ENCODE peak calls at places on chromosomes 2 and 18, in nine cellular contexts. U, Z, X, D, I, O, T, W and A are unnamed samples.

GRCh38 chr2:9057939-9058761 is 54.7 kb upstream of the MBOAT2 start:
- DNase-seq in U (no peak), X (peak; percentile 89), D (no peak), T (peak; percentile 50), O (no peak), I (peak; percentile 45), Z (peak; percentile 91), W (no peak), A (no peak)

GRCh38 chr2:238102865-238103264 is 2.7 kb downstream of the ESPNL start:
- DNase-seq in U (no peak), X (no peak), D (no peak), I (no peak), T (no peak), W (no peak), O (no peak), Z (no peak), A (peak; percentile 83)

GRCh38 chr2:55519908-55520885 is 679 bp downstream of the CFAP36 start:
- DNase-seq in D (peak; percentile 30), U (no peak), O (peak; percentile 57), I (no peak), X (peak; percentile 25), Z (peak; percentile 51), T (peak; percentile 69), W (no peak), A (peak; percentile 14)

GRCh38 chr2:109128466-109129355 is at the start of gene SH3RF3:
- DNase-seq in Z (peak; percentile 69), T (peak; percentile 77), X (peak; percentile 53), O (peak; percentile 68), D (peak; percentile 50), U (peak; percentile 56), W (no peak), I (peak; percentile 55), A (peak; percentile 93)

GRCh38 chr2:111246620-111247061 is 125.9 kb downstream of the BCL2L11 start:
- DNase-seq in X (peak; percentile 21), Z (no peak), T (peak; percentile 65), W (no peak), D (no peak), I (no peak), U (no peak), O (no peak), A (no peak)

GRCh38 chr2:73283545-73284295 is 558 bp downstream of the FBXO41 start:
- DNase-seq in O (peak; percentile 27), T (no peak), W (no peak), Z (no peak), I (no peak), D (no peak), X (no peak), U (no peak), A (peak; percentile 80)

GRCh38 chr2:201261471-201261870 is 1.1 kb downstream of the CASP8 start:
- DNase-seq in W (no peak), U (no peak), X (no peak), I (no peak), Z (no peak), T (no peak), O (no peak), D (no peak), A (peak; percentile 56)

GRCh38 chr2:37005118-37005868 is 39.0 kb upstream of the STRN start:
- DNase-seq in D (peak; percentile 54), O (peak; percentile 1), I (no peak), W (peak; percentile 64), X (peak; percentile 23), Z (no peak), T (no peak), U (peak; percentile 49), A (no peak)

GRCh38 chr2:169081551-169081950 is 12.2 kb downstream of the DHRS9 start:
- DNase-seq in O (no peak), D (no peak), Z (peak; percentile 51), X (no peak), U (no peak), I (no peak), W (no peak), T (no peak), A (no peak)

GRCh38 chr2:147424766-147425165 is 420.1 kb upstream of the ACVR2A start:
- DNase-seq in X (no peak), T (peak; percentile 5), W (no peak), Z (peak; percentile 21), O (no peak), D (peak; percentile 74), U (no peak), I (no peak), A (no peak)

GRCh38 chr18:35927431-35927830 is 45.0 kb upstream of the RMP24 start:
- DNase-seq in Z (no peak), X (no peak), O (no peak), W (no peak), I (no peak), U (no peak), T (no peak), D (peak; percentile 38), A (no peak)

GRCh38 chr18:41744664-41745063 is 210.4 kb upstream of the PIK3C3 start:
- DNase-seq in I (no peak), O (peak; percentile 60), Z (no peak), W (no peak), X (no peak), T (no peak), D (no peak), U (no peak), A (no peak)

GRCh38 chr2:114550895-114551793 is 108.7 kb downstream of the DPP10 start:
- DNase-seq in O (peak; percentile 77), T (peak; percentile 72), Z (peak; percentile 22), W (no peak), D (peak; percentile 75), U (peak; percentile 69), I (peak; percentile 28), X (peak; percentile 50), A (peak; percentile 87)

GRCh38 chr2:174117951-174118930 is 130.1 kb downstream of the OLA1 start:
- DNase-seq in O (no peak), U (peak; percentile 34), X (peak; percentile 89), T (peak; percentile 90), I (peak; percentile 41), Z (peak; percentile 86), W (no peak), D (peak; percentile 91), A (peak; percentile 83)

GRCh38 chr18:24402209-24402785 is 4.7 kb upstream of the OSBPL1A start:
- DNase-seq in U (peak; percentile 42), Z (no peak), T (no peak), W (no peak), O (no peak), I (no peak), D (no peak), X (no peak), A (no peak)

GRCh38 chr18:79819064-79819725 is 21.5 kb downstream of the KCNG2 start:
- DNase-seq in D (no peak), O (no peak), T (no peak), W (no peak), U (no peak), X (no peak), Z (no peak), I (no peak), A (no peak)

GRCh38 chr2:148674063-148675020 is 29.8 kb downstream of the EPC2 start:
- DNase-seq in W (no peak), T (peak; percentile 12), O (peak; percentile 62), I (peak; percentile 11), X (peak; percentile 77), D (peak; percentile 58), Z (peak; percentile 37), U (peak; percentile 54), A (no peak)

GRCh38 chr2:176944998-176945397 is 267.6 kb upstream of the HNRNPA3 start:
- DNase-seq in D (no peak), W (no peak), O (no peak), X (no peak), I (no peak), T (no peak), Z (no peak), U (no peak), A (no peak)

GRCh38 chr2:54673501-54673998 is 49.9 kb upstream of the EML6 start:
- DNase-seq in Z (no peak), O (no peak), X (no peak), D (no peak), U (no peak), I (peak; percentile 60), W (no peak), T (peak; percentile 69), A (peak; percentile 88)

GRCh38 chr2:219495531-219496122 is 3.1 kb upstream of the GMPPA start:
- DNase-seq in X (peak; percentile 74), W (peak; percentile 21), O (peak; percentile 86), I (peak; percentile 44), Z (peak; percentile 77), T (peak; percentile 79), D (peak; percentile 59), U (peak; percentile 83), A (peak; percentile 99)

GRCh38 chr2:231613054-231613654 is 20.5 kb downstream of the TEX44 start:
- DNase-seq in T (peak; percentile 47), Z (no peak), D (no peak), O (no peak), U (no peak), I (no peak), W (no peak), X (no peak), A (peak; percentile 71)
- H3K4me1 ChIP-seq in T (peaks cover 12% of the 10 kb centered on the region), Z (peaks cover 30% of the 10 kb centered on the region), D (peaks cover 44% of the 10 kb centered on the region), O (peaks cover 21% of the 10 kb centered on the region), U (peaks cover 2% of the 10 kb centered on the region), I (peaks cover 53% of the 10 kb centered on the region), W (peaks cover 29% of the 10 kb centered on the region), X (peaks cover 24% of the 10 kb centered on the region), A (peaks cover 28% of the 10 kb centered on the region)

DNA sequence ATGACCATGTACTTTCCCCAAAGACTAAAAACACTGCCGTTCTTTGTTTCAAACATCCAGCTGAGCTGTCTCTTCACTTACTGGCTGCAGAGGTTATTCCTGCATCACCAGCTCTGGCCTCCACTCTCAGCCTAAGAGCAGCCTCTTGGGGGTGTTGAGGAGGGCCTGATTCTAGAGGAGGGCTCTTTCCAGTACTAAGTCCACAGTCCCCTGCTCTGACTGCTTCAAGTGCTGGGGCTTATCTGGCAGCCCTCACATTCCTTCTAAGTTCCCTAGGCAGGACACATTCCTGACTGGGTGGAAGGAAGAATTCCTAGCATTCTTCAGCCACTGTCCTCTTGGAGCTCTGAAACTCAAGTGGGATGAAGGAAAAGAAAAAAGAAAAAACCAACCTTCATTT is 32.9 kb upstream of the EHBP1 start:
- DNase-seq in I (peak; percentile 58), O (peak; percentile 79), T (peak; percentile 53), U (peak; percentile 66), X (peak; percentile 70), D (no peak), W (no peak), Z (peak; percentile 93), A (peak; percentile 75)
- H3K4me2 ChIP-seq in I (peak overlapping the region; percentile 11), O (no peak overlapping the region), T (peak overlapping the region; percentile 67), U (no peak overlapping the region), X (peak overlapping the region; percentile 24), D (no peak overlapping the region), W (no peak overlapping the region), Z (no peak overlapping the region), A (peak overlapping the region; percentile 57)

GRCh38 chr18:57134564-57135211 is 12.2 kb upstream of the BOD1L2 start:
- DNase-seq in U (no peak), T (peak; percentile 4), Z (no peak), X (peak; percentile 4), W (no peak), O (peak; percentile 25), I (no peak), D (no peak), A (no peak)
- H3K4me1 ChIP-seq in U (no peaks in the 10 kb centered on the region), T (no peaks in the 10 kb centered on the region), Z (no peaks in the 10 kb centered on the region), X (no peaks in the 10 kb centered on the region), W (no peaks in the 10 kb centered on the region), O (peaks cover 10% of the 10 kb centered on the region), I (no peaks in the 10 kb centered on the region), D (no peaks in the 10 kb centered on the region), A (no peaks in the 10 kb centered on the region)

GRCh38 chr2:38129410-38129809 is 53.5 kb upstream of the CYP1B1 start:
- DNase-seq in D (no peak), I (no peak), T (no peak), U (no peak), W (no peak), Z (no peak), O (no peak), X (no peak), A (no peak)
- H3K4me2 ChIP-seq in D (no peak overlapping the region), I (no peak overlapping the region), T (no peak overlapping the region), U (no peak overlapping the region), W (no peak overlapping the region), Z (no peak overlapping the region), O (no peak overlapping the region), X (no peak overlapping the region), A (no peak overlapping the region)

GRCh38 chr2:175832886-175833285 is 169.2 kb downstream of the LNPK start:
- DNase-seq in X (no peak), T (no peak), I (no peak), W (no peak), O (no peak), Z (no peak), D (no peak), U (no peak), A (no peak)
- H3K4me1 ChIP-seq in X (peaks cover 3% of the 10 kb centered on the region), T (peaks cover 32% of the 10 kb centered on the region), I (no peaks in the 10 kb centered on the region), W (no peaks in the 10 kb centered on the region), O (peaks cover 12% of the 10 kb centered on the region), Z (peaks cover 6% of the 10 kb centered on the region), D (no peaks in the 10 kb centered on the region), U (peaks cover 2% of the 10 kb centered on the region), A (peaks cover 4% of the 10 kb centered on the region)